ENCODE peak calls at places on chromosomes 6 and 20, in six cellular contexts. O is neuronal stem cell, R is Peyer's patch, Y is brain microvascular endothelial cell, Q is bronchial epithelial cell, E is BJ. B is an unnamed sample.

GRCh38 chr6:139801571-139802321 is 427.3 kb upstream of the CITED2 start:
- DNase-seq in Q (peak; percentile 30), O (no peak), E (no peak), R (no peak), Y (peak; percentile 25), B (no peak)

GRCh38 chr6:128235556-128235955 is 284.8 kb downstream of the PTPRK start:
- DNase-seq in R (no peak), Q (peak; percentile 59), Y (peak; percentile 31), E (no peak), O (no peak), B (no peak)

GRCh38 chr20:24987244-24987643 is 5.3 kb downstream of the APMAP start:
- DNase-seq in O (no peak), E (no peak), R (no peak), Y (no peak), Q (peak; percentile 83), B (no peak)

GRCh38 chr6:166728884-166729530 is 102.0 kb upstream of the RPS6KA2 start:
- DNase-seq in R (no peak), O (no peak), Q (no peak), Y (no peak), E (no peak), B (no peak)

GRCh38 chr6:122696853-122697252 is 82.7 kb upstream of the FABP7 start:
- DNase-seq in R (no peak), E (no peak), Y (peak; percentile 42), O (no peak), Q (peak; percentile 99), B (no peak)

GRCh38 chr20:45069261-45069660 is 31.7 kb downstream of the KCNS1 start:
- DNase-seq in Y (no peak), Q (no peak), E (no peak), R (no peak), O (no peak), B (no peak)

GRCh38 chr20:6030453-6031080 is 23.3 kb downstream of the LRRN4 start:
- DNase-seq in Q (no peak), R (no peak), E (no peak), Y (no peak), O (no peak), B (no peak)

GRCh38 chr6:30163090-30163917 is at the start of gene TRIM15:
- DNase-seq in R (peak; percentile 93), O (no peak), Y (no peak), Q (peak; percentile 41), E (no peak), B (no peak)

GRCh38 chr6:159533568-159533967 is 159.5 kb downstream of the SOD2 start:
- DNase-seq in R (no peak), Q (no peak), E (peak; percentile 70), O (no peak), Y (no peak), B (peak; percentile 53)

GRCh38 chr6:42740725-42741124 is 5.2 kb downstream of the TBCC start:
- DNase-seq in Y (no peak), R (no peak), E (no peak), O (no peak), Q (no peak), B (no peak)

GRCh38 chr6:19988555-19988954 is 151.4 kb downstream of the ID4 start:
- DNase-seq in Y (peak; percentile 37), Q (peak; percentile 26), R (no peak), E (no peak), O (peak; percentile 27), B (no peak)

GRCh38 chr6:90938116-90938515 is 351.2 kb upstream of the MAP3K7 start:
- DNase-seq in Q (peak; percentile 1), R (no peak), Y (no peak), E (peak; percentile 20), O (no peak), B (no peak)

GRCh38 chr20:49344975-49345374 is 67.1 kb upstream of the ZNFX1 start:
- DNase-seq in O (no peak), R (no peak), E (peak; percentile 92), Y (peak; percentile 93), Q (peak; percentile 64), B (peak; percentile 97)

GRCh38 chr20:57657537-57658446 is 37.6 kb upstream of the ZBP1 start:
- DNase-seq in Q (peak; percentile 85), Y (no peak), R (peak; percentile 81), E (no peak), O (no peak), B (no peak)

GRCh38 chr6:30646450-30647038 is 389 bp upstream of the C6orf136 start:
- DNase-seq in Y (peak; percentile 89), O (no peak), E (no peak), R (no peak), Q (peak; percentile 83), B (no peak)

GRCh38 chr20:47018381-47018780 is 123.7 kb downstream of the EYA2 start:
- DNase-seq in Q (no peak), R (no peak), O (no peak), Y (no peak), E (no peak), B (no peak)

GRCh38 chr6:56482525-56482924 is 160.2 kb downstream of the DST start:
- DNase-seq in E (no peak), R (peak; percentile 59), Y (no peak), Q (no peak), O (no peak), B (no peak)

GRCh38 chr20:20860078-20860806 is 147.8 kb upstream of the RALGAPA2 start:
- DNase-seq in E (peak; percentile 31), Q (peak; percentile 78), O (peak; percentile 89), R (peak; percentile 83), Y (peak; percentile 88), B (peak; percentile 83)

GRCh38 chr6:159299566-159299965 is 130.4 kb downstream of the FNDC1 start:
- DNase-seq in O (no peak), Y (no peak), R (no peak), Q (no peak), E (no peak), B (no peak)

GRCh38 chr20:22700387-22700786 is 116.0 kb upstream of the FOXA2 start:
- DNase-seq in Y (peak; percentile 80), R (no peak), Q (no peak), O (no peak), E (no peak), B (peak; percentile 54)

GRCh38 chr20:2010533-2010932 is 16.7 kb upstream of the PDYN start:
- DNase-seq in Q (no peak), R (no peak), Y (no peak), O (no peak), E (no peak), B (no peak)

GRCh38 chr6:157558487-157559200 is 177.7 kb downstream of the ZDHHC14 start:
- DNase-seq in Q (no peak), E (no peak), Y (no peak), O (no peak), R (no peak), B (no peak)

GRCh38 chr6:150314230-150315188 is 54.3 kb upstream of the IYD start:
- DNase-seq in Y (no peak), O (no peak), Q (no peak), E (no peak), R (no peak), B (no peak)

GRCh38 chr6:43334466-43335095 is 26.0 kb upstream of the CRIP3 start:
- DNase-seq in Y (peak; percentile 43), O (peak; percentile 38), Q (peak; percentile 74), R (no peak), E (peak; percentile 12), B (no peak)

GRCh38 chr6:33278810-33279209 is 1.9 kb downstream of the B3GALT4 start:
- DNase-seq in E (no peak), O (no peak), R (no peak), Q (no peak), Y (no peak), B (no peak)

GRCh38 chr6:109978174-109979032 is at the start of gene GPR6:
- DNase-seq in E (no peak), Y (peak; percentile 36), Q (peak; percentile 28), O (peak; percentile 91), R (no peak), B (peak; percentile 34)

GRCh38 chr20:24911461-24911860 is 37.6 kb upstream of the CST7 start:
- DNase-seq in R (no peak), Q (no peak), E (no peak), O (no peak), Y (no peak), B (no peak)

GRCh38 chr6:20338160-20338559 is 63.5 kb upstream of the E2F3 start:
- DNase-seq in R (no peak), Q (peak; percentile 64), E (no peak), O (no peak), Y (no peak), B (no peak)

GRCh38 chr6:122673345-122673961 is 63.2 kb downstream of the PKIB start:
- DNase-seq in R (no peak), E (no peak), Q (peak; percentile 81), O (no peak), Y (no peak), B (no peak)

GRCh38 chr20:36368400-36368799 is 62.3 kb downstream of the DLGAP4 start:
- DNase-seq in O (no peak), R (no peak), Q (no peak), Y (no peak), E (no peak), B (no peak)
- H3K27me3 ChIP-seq in O (no peaks in the 10 kb centered on the region), R (no peaks in the 10 kb centered on the region), Q (peaks cover 1% of the 10 kb centered on the region), Y (peaks cover 2% of the 10 kb centered on the region), E (peaks cover 17% of the 10 kb centered on the region), B (peaks cover 38% of the 10 kb centered on the region)

DNA sequence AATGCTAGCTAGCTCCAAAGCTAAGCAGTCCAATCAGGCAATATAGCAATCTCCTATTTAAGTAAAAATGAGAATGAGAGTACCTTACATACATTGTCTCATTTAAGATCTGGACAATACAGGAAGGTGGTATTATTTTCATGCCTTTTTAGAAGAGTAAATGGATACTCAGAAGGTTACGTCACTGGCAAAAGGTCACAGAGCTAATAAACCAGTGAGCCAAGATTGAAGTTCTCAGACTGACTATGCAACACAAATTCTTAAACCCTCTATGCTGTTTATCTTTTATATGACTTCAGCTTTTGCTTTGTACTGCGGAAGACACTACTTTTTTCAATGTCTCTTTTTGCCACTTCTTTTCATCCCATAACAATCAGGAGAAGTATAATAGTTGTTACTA is 135.2 kb upstream of the PRL start:
- DNase-seq in E (no peak), Y (no peak), Q (no peak), R (no peak), O (no peak), B (no peak)
- H3K4me3 ChIP-seq in E (no peak overlapping the region), Y (no peak overlapping the region), Q (no peak overlapping the region), R (no peak overlapping the region), O (no peak overlapping the region), B (no peak overlapping the region)

GRCh38 chr6:170575250-170575649 is 9.2 kb downstream of the PDCD2 start:
- DNase-seq in Y (peak; percentile 20), Q (peak; percentile 24), O (no peak), E (no peak), R (no peak), B (no peak)
- H3K36me3 ChIP-seq in Y (peaks cover 19% of the 10 kb centered on the region), Q (peaks cover 9% of the 10 kb centered on the region), O (peaks cover 17% of the 10 kb centered on the region), E (peaks cover 14% of the 10 kb centered on the region), R (no peaks in the 10 kb centered on the region), B (peaks cover 63% of the 10 kb centered on the region)

DNA sequence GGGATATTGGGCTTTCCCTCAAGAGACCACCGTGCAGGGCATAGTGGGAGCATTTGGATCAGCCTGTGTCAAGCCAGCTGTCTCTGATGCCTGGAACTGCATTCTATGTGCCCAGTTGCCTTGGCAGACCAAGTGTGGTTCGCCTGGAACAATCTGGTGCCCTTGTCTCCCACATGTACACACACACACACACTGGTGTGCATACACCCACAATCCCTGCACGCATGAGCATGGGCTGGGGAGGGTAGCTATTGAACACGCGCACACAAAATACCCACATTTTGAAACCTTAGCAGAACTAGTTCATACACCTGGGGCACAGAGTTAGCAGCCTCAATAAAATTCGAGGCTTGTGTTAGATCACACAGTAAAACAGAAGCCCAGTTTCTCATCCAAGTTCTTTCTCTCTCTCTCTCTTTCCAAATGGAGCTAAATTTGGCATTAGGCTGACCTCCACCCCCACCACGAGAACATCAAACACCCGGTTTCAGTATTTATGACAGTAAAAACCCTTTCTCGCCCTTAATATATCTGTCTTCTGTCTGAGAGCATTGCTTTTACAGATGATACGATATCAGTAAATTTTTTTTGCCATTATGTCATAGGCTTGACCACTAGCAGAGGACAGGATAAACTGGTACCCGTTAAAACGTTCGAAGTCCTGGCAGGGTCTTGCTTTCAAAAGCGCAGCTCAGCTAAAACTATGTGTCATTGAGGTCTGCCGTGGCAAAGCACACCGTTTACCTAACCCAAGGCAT is 18.2 kb upstream of the NFATC2 start:
- DNase-seq in O (no peak), E (no peak), Q (no peak), Y (no peak), R (no peak), B (no peak)
- H3K27me3 ChIP-seq in O (no peaks in the 10 kb centered on the region), E (no peaks in the 10 kb centered on the region), Q (peaks cover 39% of the 10 kb centered on the region), Y (no peaks in the 10 kb centered on the region), R (no peaks in the 10 kb centered on the region), B (peaks cover 16% of the 10 kb centered on the region)